ENCODE peak calls at places on chromosomes 5 and 9, in seven cellular contexts. One of them, this sample, is unnamed.

GRCh38 chr5:32831630-32832029 is 120.5 kb downstream of the NPR3 start:
- DNase-seq in HCT116: no peak
- DNase-seq in H1: no peak
- DNase-seq in GM12878: no peak
- DNase-seq in K562: no peak
- DNase-seq in HepG2: no peak
- DNase-seq in SK-N-SH: no peak
- DNase-seq in this sample: no peak

GRCh38 chr5:132407970-132408369 is 38.5 kb downstream of the SLC22A5 start:
- DNase-seq in HCT116: no peak
- DNase-seq in H1: no peak
- DNase-seq in GM12878: no peak
- DNase-seq in K562: no peak
- DNase-seq in HepG2: no peak
- DNase-seq in SK-N-SH: no peak
- DNase-seq in this sample: no peak

GRCh38 chr5:32147236-32147635 is 26.9 kb downstream of the GOLPH3 start:
- DNase-seq in HCT116: no peak
- DNase-seq in H1: no peak
- DNase-seq in GM12878: no peak
- DNase-seq in K562: no peak
- DNase-seq in HepG2: no peak
- DNase-seq in SK-N-SH: no peak
- DNase-seq in this sample: no peak

GRCh38 chr5:1752881-1753280 is 46.8 kb downstream of the MRPL36 start:
- DNase-seq in HCT116: no peak
- DNase-seq in H1: peak
- DNase-seq in GM12878: no peak
- DNase-seq in K562: no peak
- DNase-seq in HepG2: no peak
- DNase-seq in SK-N-SH: no peak
- DNase-seq in this sample: no peak

GRCh38 chr5:140642718-140643117 is 3.5 kb downstream of the TMCO6 start:
- DNase-seq in HCT116: no peak
- DNase-seq in H1: no peak
- DNase-seq in GM12878: no peak
- DNase-seq in K562: no peak
- DNase-seq in HepG2: no peak
- DNase-seq in SK-N-SH: no peak
- DNase-seq in this sample: no peak

GRCh38 chr5:124527220-124527991 is 219.0 kb downstream of the ZNF608 start:
- DNase-seq in HCT116: no peak
- DNase-seq in H1: no peak
- DNase-seq in GM12878: no peak
- DNase-seq in K562: no peak
- DNase-seq in HepG2: peak
- DNase-seq in SK-N-SH: no peak
- DNase-seq in this sample: no peak

GRCh38 chr9:15480028-15480427 is 30.7 kb downstream of the PSIP1 start:
- DNase-seq in HCT116: no peak
- DNase-seq in H1: no peak
- DNase-seq in GM12878: no peak
- DNase-seq in K562: no peak
- DNase-seq in HepG2: peak
- DNase-seq in SK-N-SH: no peak
- DNase-seq in this sample: no peak

GRCh38 chr5:3886521-3887461 is 291.2 kb downstream of the IRX1 start:
- DNase-seq in HCT116: no peak
- DNase-seq in H1: no peak
- DNase-seq in GM12878: no peak
- DNase-seq in K562: no peak
- DNase-seq in HepG2: no peak
- DNase-seq in SK-N-SH: no peak
- DNase-seq in this sample: no peak

GRCh38 chr9:69122391-69123141 is 51.5 kb upstream of the TJP2 start:
- DNase-seq in HCT116: peak
- DNase-seq in H1: no peak
- DNase-seq in GM12878: no peak
- DNase-seq in K562: no peak
- DNase-seq in HepG2: peak
- DNase-seq in SK-N-SH: no peak
- DNase-seq in this sample: no peak

GRCh38 chr5:8216921-8217320 is 348.0 kb downstream of the MTRR start:
- DNase-seq in HCT116: no peak
- DNase-seq in H1: no peak
- DNase-seq in GM12878: no peak
- DNase-seq in K562: no peak
- DNase-seq in HepG2: no peak
- DNase-seq in SK-N-SH: no peak
- DNase-seq in this sample: no peak

GRCh38 chr9:127979333-127980055 is 1.3 kb downstream of the EEIG1 start:
- DNase-seq in HCT116: no peak
- DNase-seq in H1: peak
- DNase-seq in GM12878: no peak
- DNase-seq in K562: peak
- DNase-seq in HepG2: peak
- DNase-seq in SK-N-SH: peak
- DNase-seq in this sample: no peak

GRCh38 chr5:67640011-67640410 is 443.4 kb upstream of the CD180 start:
- DNase-seq in HCT116: no peak
- DNase-seq in H1: no peak
- DNase-seq in GM12878: no peak
- DNase-seq in K562: no peak
- DNase-seq in HepG2: no peak
- DNase-seq in SK-N-SH: no peak
- DNase-seq in this sample: no peak

GRCh38 chr9:108643756-108644510 is 211.9 kb downstream of the ACTL7B start:
- DNase-seq in HCT116: no peak
- DNase-seq in H1: no peak
- DNase-seq in GM12878: no peak
- DNase-seq in K562: no peak
- DNase-seq in HepG2: no peak
- DNase-seq in SK-N-SH: no peak
- DNase-seq in this sample: no peak

GRCh38 chr5:97478513-97478912 is 295.5 kb upstream of the RIOK2 start:
- DNase-seq in HCT116: no peak
- DNase-seq in H1: no peak
- DNase-seq in GM12878: no peak
- DNase-seq in K562: no peak
- DNase-seq in HepG2: no peak
- DNase-seq in SK-N-SH: no peak
- DNase-seq in this sample: no peak

GRCh38 chr9:35488566-35489312 is 1.2 kb upstream of the RUSC2 start:
- DNase-seq in HCT116: no peak
- DNase-seq in H1: no peak
- DNase-seq in GM12878: no peak
- DNase-seq in K562: no peak
- DNase-seq in HepG2: peak
- DNase-seq in SK-N-SH: no peak
- DNase-seq in this sample: no peak

GRCh38 chr9:111463036-111463435 is 21.1 kb downstream of the ECPAS start:
- DNase-seq in HCT116: no peak
- DNase-seq in H1: no peak
- DNase-seq in GM12878: no peak
- DNase-seq in K562: no peak
- DNase-seq in HepG2: no peak
- DNase-seq in SK-N-SH: no peak
- DNase-seq in this sample: no peak

GRCh38 chr5:148769941-148770340 is 56.5 kb upstream of the ADRB2 start:
- DNase-seq in HCT116: no peak
- DNase-seq in H1: no peak
- DNase-seq in GM12878: no peak
- DNase-seq in K562: no peak
- DNase-seq in HepG2: no peak
- DNase-seq in SK-N-SH: no peak
- DNase-seq in this sample: no peak

GRCh38 chr5:138354926-138355378 is 2.5 kb downstream of the KDM3B start:
- DNase-seq in HCT116: no peak
- DNase-seq in H1: no peak
- DNase-seq in GM12878: peak
- DNase-seq in K562: peak
- DNase-seq in HepG2: peak
- DNase-seq in SK-N-SH: peak
- DNase-seq in this sample: no peak

GRCh38 chr5:81718300-81718699 is 32.6 kb downstream of the SSBP2 start:
- DNase-seq in HCT116: no peak
- DNase-seq in H1: no peak
- DNase-seq in GM12878: no peak
- DNase-seq in K562: peak
- DNase-seq in HepG2: no peak
- DNase-seq in SK-N-SH: no peak
- DNase-seq in this sample: no peak

GRCh38 chr9:14238518-14238917 is 75.4 kb downstream of the NFIB start:
- DNase-seq in HCT116: no peak
- DNase-seq in H1: no peak
- DNase-seq in GM12878: no peak
- DNase-seq in K562: no peak
- DNase-seq in HepG2: peak
- DNase-seq in SK-N-SH: no peak
- DNase-seq in this sample: no peak
- TF ChIP-seq POLR2AphosphoS5 in HCT116: no peak
- TF ChIP-seq POLR2AphosphoS5 in H1: no peak
- TF ChIP-seq POLR2AphosphoS5 in GM12878: no peak
- TF ChIP-seq POLR2AphosphoS5 in K562: no peak
- TF ChIP-seq POLR2AphosphoS5 in HepG2: no peak
- TF ChIP-seq POLR2AphosphoS5 in SK-N-SH: no peak
- TF ChIP-seq POLR2AphosphoS5 in this sample: no peak

GRCh38 chr9:116316231-116316630 is 162.6 kb downstream of the PAPPA start:
- DNase-seq in HCT116: no peak
- DNase-seq in H1: no peak
- DNase-seq in GM12878: no peak
- DNase-seq in K562: no peak
- DNase-seq in HepG2: no peak
- DNase-seq in SK-N-SH: no peak
- DNase-seq in this sample: no peak

GRCh38 chr9:116312221-116312620 is 158.6 kb downstream of the PAPPA start:
- DNase-seq in HCT116: no peak
- DNase-seq in H1: no peak
- DNase-seq in GM12878: no peak
- DNase-seq in K562: no peak
- DNase-seq in HepG2: no peak
- DNase-seq in SK-N-SH: no peak
- DNase-seq in this sample: no peak

GRCh38 chr9:116317503-116317902 is 163.9 kb downstream of the PAPPA start:
- DNase-seq in HCT116: no peak
- DNase-seq in H1: no peak
- DNase-seq in GM12878: no peak
- DNase-seq in K562: no peak
- DNase-seq in HepG2: no peak
- DNase-seq in SK-N-SH: no peak
- DNase-seq in this sample: no peak

GRCh38 chr9:116310212-116310611 is 156.6 kb downstream of the PAPPA start:
- DNase-seq in HCT116: no peak
- DNase-seq in H1: no peak
- DNase-seq in GM12878: no peak
- DNase-seq in K562: no peak
- DNase-seq in HepG2: no peak
- DNase-seq in SK-N-SH: no peak
- DNase-seq in this sample: no peak

GRCh38 chr9:116313638-116314037 is 160.0 kb downstream of the PAPPA start:
- DNase-seq in HCT116: no peak
- DNase-seq in H1: no peak
- DNase-seq in GM12878: no peak
- DNase-seq in K562: no peak
- DNase-seq in HepG2: no peak
- DNase-seq in SK-N-SH: no peak
- DNase-seq in this sample: no peak
- TF ChIP-seq CTCF in HCT116: no peak
- TF ChIP-seq CTCF in H1: no peak
- TF ChIP-seq CTCF in GM12878: no peak
- TF ChIP-seq CTCF in K562: no peak
- TF ChIP-seq CTCF in HepG2: no peak
- TF ChIP-seq CTCF in SK-N-SH: peak
- TF ChIP-seq CTCF in this sample: no peak

GRCh38 chr5:9852686-9853085 is 222.5 kb upstream of the TAS2R1 start:
- DNase-seq in HCT116: no peak
- DNase-seq in H1: no peak
- DNase-seq in GM12878: no peak
- DNase-seq in K562: no peak
- DNase-seq in HepG2: no peak
- DNase-seq in SK-N-SH: no peak
- DNase-seq in this sample: no peak
- TF ChIP-seq SIN3A in HCT116: no peak
- TF ChIP-seq SIN3A in H1: no peak
- TF ChIP-seq SIN3A in GM12878: no peak
- TF ChIP-seq SIN3A in K562: no peak
- TF ChIP-seq SIN3A in HepG2: no peak
- TF ChIP-seq SIN3A in SK-N-SH: no peak
- TF ChIP-seq SIN3A in this sample: no peak

GRCh38 chr5:123364443-123364842 is 58.8 kb downstream of the CEP120 start:
- DNase-seq in HCT116: no peak
- DNase-seq in H1: no peak
- DNase-seq in GM12878: no peak
- DNase-seq in K562: no peak
- DNase-seq in HepG2: no peak
- DNase-seq in SK-N-SH: no peak
- DNase-seq in this sample: no peak
- TF ChIP-seq POLR2AphosphoS5 in HCT116: no peak
- TF ChIP-seq POLR2AphosphoS5 in H1: no peak
- TF ChIP-seq POLR2AphosphoS5 in GM12878: no peak
- TF ChIP-seq POLR2AphosphoS5 in K562: no peak
- TF ChIP-seq POLR2AphosphoS5 in HepG2: no peak
- TF ChIP-seq POLR2AphosphoS5 in SK-N-SH: no peak
- TF ChIP-seq POLR2AphosphoS5 in this sample: no peak

GRCh38 chr5:53481887-53482716 is 1.7 kb downstream of the FST start:
- DNase-seq in HCT116: peak
- DNase-seq in H1: peak
- DNase-seq in GM12878: no peak
- DNase-seq in K562: peak
- DNase-seq in HepG2: peak
- DNase-seq in SK-N-SH: peak
- DNase-seq in this sample: no peak
- TF ChIP-seq CTCF in HCT116: no peak
- TF ChIP-seq CTCF in H1: no peak
- TF ChIP-seq CTCF in GM12878: no peak
- TF ChIP-seq CTCF in K562: no peak
- TF ChIP-seq CTCF in HepG2: no peak
- TF ChIP-seq CTCF in SK-N-SH: peak
- TF ChIP-seq CTCF in this sample: no peak

DNA sequence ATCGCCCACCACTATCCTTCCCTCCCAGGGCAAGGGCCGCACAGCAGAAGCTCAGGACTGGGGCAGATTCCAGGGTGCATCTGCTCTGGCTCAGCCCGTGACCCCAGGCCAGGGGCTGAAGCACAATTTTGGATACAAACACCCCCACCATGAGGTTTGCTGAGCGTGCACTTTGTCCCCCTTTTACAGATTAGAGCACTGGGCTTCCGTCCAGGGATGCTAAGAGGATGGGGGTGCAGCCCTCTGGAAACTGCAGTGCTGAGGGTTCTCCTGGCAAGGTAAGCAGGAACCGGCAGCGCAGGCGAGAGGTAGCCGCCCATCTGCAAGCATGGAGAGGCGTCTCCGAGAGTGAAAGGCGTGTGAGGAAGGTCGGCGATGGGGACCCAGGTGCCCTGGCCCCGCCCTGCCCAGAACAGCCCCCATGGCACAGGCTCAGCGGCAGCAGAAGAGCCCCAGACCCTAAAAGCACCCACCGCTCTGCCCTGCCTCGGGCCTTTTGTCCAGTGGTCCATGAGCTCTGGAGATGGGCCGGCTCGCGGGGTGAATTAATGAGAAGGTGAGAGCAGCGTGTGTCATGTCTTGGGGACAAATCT is 54.5 kb upstream of the OLFM1 start:
- DNase-seq in HCT116: no peak
- DNase-seq in H1: no peak
- DNase-seq in GM12878: no peak
- DNase-seq in K562: no peak
- DNase-seq in HepG2: no peak
- DNase-seq in SK-N-SH: no peak
- DNase-seq in this sample: no peak
- TF ChIP-seq SIN3A in HCT116: no peak
- TF ChIP-seq SIN3A in H1: no peak
- TF ChIP-seq SIN3A in GM12878: no peak
- TF ChIP-seq SIN3A in K562: no peak
- TF ChIP-seq SIN3A in HepG2: no peak
- TF ChIP-seq SIN3A in SK-N-SH: no peak
- TF ChIP-seq SIN3A in this sample: no peak

This sample was measured in Panc1.